ENCODE peak calls at places on chromosomes 4 and X, in eight cellular contexts. One of them, this sample, is unnamed.

GRCh38 chr4:141771889-141772830 is 135.8 kb downstream of the IL15 start:
- DNase-seq in suprapubic skin: no peak
- DNase-seq in upper lobe of left lung: no peak
- DNase-seq in K562: no peak
- DNase-seq in HepG2: no peak
- DNase-seq in SK-N-SH: no peak
- DNase-seq in stomach: no peak
- DNase-seq in sigmoid colon: no peak
- DNase-seq in this sample: no peak

GRCh38 chr4:107600456-107600855 is 119.6 kb downstream of the PAPSS1 start:
- DNase-seq in K562: no peak
- DNase-seq in suprapubic skin: no peak
- DNase-seq in stomach: no peak
- DNase-seq in upper lobe of left lung: no peak
- DNase-seq in SK-N-SH: no peak
- DNase-seq in sigmoid colon: no peak
- DNase-seq in HepG2: no peak
- DNase-seq in this sample: no peak

GRCh38 chr4:147768113-147768512 is 36.2 kb downstream of the ARHGAP10 start:
- DNase-seq in suprapubic skin: no peak
- DNase-seq in upper lobe of left lung: peak
- DNase-seq in stomach: no peak
- DNase-seq in sigmoid colon: no peak
- DNase-seq in HepG2: no peak
- DNase-seq in SK-N-SH: no peak
- DNase-seq in K562: no peak
- DNase-seq in this sample: peak

GRCh38 chr4:17544205-17544604 is 29.2 kb downstream of the CLRN2 start:
- DNase-seq in sigmoid colon: no peak
- DNase-seq in SK-N-SH: no peak
- DNase-seq in stomach: no peak
- DNase-seq in HepG2: peak
- DNase-seq in K562: no peak
- DNase-seq in suprapubic skin: no peak
- DNase-seq in upper lobe of left lung: peak
- DNase-seq in this sample: peak

GRCh38 chr4:65918217-65918616 is 247.9 kb upstream of the EPHA5 start:
- DNase-seq in SK-N-SH: no peak
- DNase-seq in HepG2: no peak
- DNase-seq in upper lobe of left lung: no peak
- DNase-seq in K562: no peak
- DNase-seq in suprapubic skin: no peak
- DNase-seq in sigmoid colon: no peak
- DNase-seq in stomach: no peak
- DNase-seq in this sample: no peak

GRCh38 chr4:113236916-113237315 is 187.5 kb downstream of the ANK2 start:
- DNase-seq in upper lobe of left lung: no peak
- DNase-seq in SK-N-SH: no peak
- DNase-seq in suprapubic skin: no peak
- DNase-seq in HepG2: no peak
- DNase-seq in stomach: no peak
- DNase-seq in K562: no peak
- DNase-seq in sigmoid colon: no peak
- DNase-seq in this sample: no peak

GRCh38 chr4:113052379-113052951 is 3.0 kb downstream of the ANK2 start:
- DNase-seq in suprapubic skin: no peak
- DNase-seq in upper lobe of left lung: no peak
- DNase-seq in HepG2: no peak
- DNase-seq in SK-N-SH: no peak
- DNase-seq in stomach: no peak
- DNase-seq in K562: no peak
- DNase-seq in sigmoid colon: no peak
- DNase-seq in this sample: no peak

GRCh38 chr4:128583753-128584712 is 225.5 kb upstream of the JADE1 start:
- DNase-seq in SK-N-SH: peak
- DNase-seq in upper lobe of left lung: no peak
- DNase-seq in HepG2: no peak
- DNase-seq in sigmoid colon: no peak
- DNase-seq in stomach: peak
- DNase-seq in K562: no peak
- DNase-seq in suprapubic skin: no peak
- DNase-seq in this sample: no peak

GRCh38 chr4:137359691-137360315 is 172.5 kb downstream of the PCDH18 start:
- DNase-seq in suprapubic skin: no peak
- DNase-seq in upper lobe of left lung: no peak
- DNase-seq in sigmoid colon: no peak
- DNase-seq in stomach: no peak
- DNase-seq in HepG2: no peak
- DNase-seq in SK-N-SH: peak
- DNase-seq in K562: no peak
- DNase-seq in this sample: no peak

GRCh38 chr4:125789018-125789417 is 474.3 kb downstream of the FAT4 start:
- DNase-seq in upper lobe of left lung: no peak
- DNase-seq in SK-N-SH: no peak
- DNase-seq in K562: no peak
- DNase-seq in sigmoid colon: no peak
- DNase-seq in HepG2: no peak
- DNase-seq in suprapubic skin: no peak
- DNase-seq in stomach: no peak
- DNase-seq in this sample: no peak

GRCh38 chrX:108396188-108396885 is 41.9 kb downstream of the COL4A6 start:
- DNase-seq in K562: no peak
- DNase-seq in sigmoid colon: no peak
- DNase-seq in stomach: no peak
- DNase-seq in upper lobe of left lung: no peak
- DNase-seq in suprapubic skin: no peak
- DNase-seq in HepG2: peak
- DNase-seq in SK-N-SH: no peak
- DNase-seq in this sample: no peak

GRCh38 chr4:110292994-110293744 is 94.8 kb upstream of the ELOVL6 start:
- DNase-seq in upper lobe of left lung: no peak
- DNase-seq in sigmoid colon: no peak
- DNase-seq in K562: no peak
- DNase-seq in SK-N-SH: no peak
- DNase-seq in stomach: no peak
- DNase-seq in suprapubic skin: no peak
- DNase-seq in HepG2: no peak
- DNase-seq in this sample: no peak

GRCh38 chr4:169225812-169226211 is 44.9 kb downstream of the SH3RF1 start:
- DNase-seq in sigmoid colon: no peak
- DNase-seq in suprapubic skin: no peak
- DNase-seq in HepG2: no peak
- DNase-seq in upper lobe of left lung: no peak
- DNase-seq in SK-N-SH: no peak
- DNase-seq in K562: no peak
- DNase-seq in stomach: no peak
- DNase-seq in this sample: no peak

GRCh38 chr4:108466936-108467902 is 153.2 kb upstream of the RPL34 start:
- DNase-seq in SK-N-SH: no peak
- DNase-seq in HepG2: no peak
- DNase-seq in sigmoid colon: no peak
- DNase-seq in K562: no peak
- DNase-seq in suprapubic skin: no peak
- DNase-seq in stomach: no peak
- DNase-seq in upper lobe of left lung: no peak
- DNase-seq in this sample: no peak

GRCh38 chr4:169398294-169398693 is 127.5 kb upstream of the SH3RF1 start:
- DNase-seq in SK-N-SH: no peak
- DNase-seq in stomach: no peak
- DNase-seq in HepG2: no peak
- DNase-seq in K562: no peak
- DNase-seq in upper lobe of left lung: no peak
- DNase-seq in sigmoid colon: no peak
- DNase-seq in suprapubic skin: no peak
- DNase-seq in this sample: no peak

GRCh38 chr4:165383757-165384156 is 4.9 kb downstream of the CPE start:
- DNase-seq in K562: no peak
- DNase-seq in HepG2: no peak
- DNase-seq in sigmoid colon: no peak
- DNase-seq in upper lobe of left lung: no peak
- DNase-seq in suprapubic skin: no peak
- DNase-seq in stomach: no peak
- DNase-seq in SK-N-SH: no peak
- DNase-seq in this sample: no peak

GRCh38 chr4:127709456-127709855 is 20.7 kb upstream of the SLC25A31 start:
- DNase-seq in sigmoid colon: no peak
- DNase-seq in stomach: no peak
- DNase-seq in upper lobe of left lung: no peak
- DNase-seq in HepG2: no peak
- DNase-seq in K562: no peak
- DNase-seq in SK-N-SH: no peak
- DNase-seq in suprapubic skin: no peak
- DNase-seq in this sample: no peak

GRCh38 chr4:9997881-9998280 is 23.4 kb downstream of the SLC2A9 start:
- DNase-seq in SK-N-SH: no peak
- DNase-seq in K562: no peak
- DNase-seq in HepG2: no peak
- DNase-seq in sigmoid colon: peak
- DNase-seq in stomach: no peak
- DNase-seq in upper lobe of left lung: no peak
- DNase-seq in suprapubic skin: no peak
- DNase-seq in this sample: no peak

GRCh38 chrX:112081781-112082482 is 644 bp downstream of the TRPC5 start:
- DNase-seq in HepG2: no peak
- DNase-seq in suprapubic skin: no peak
- DNase-seq in sigmoid colon: no peak
- DNase-seq in stomach: no peak
- DNase-seq in SK-N-SH: peak
- DNase-seq in K562: no peak
- DNase-seq in upper lobe of left lung: no peak
- DNase-seq in this sample: no peak

DNA sequence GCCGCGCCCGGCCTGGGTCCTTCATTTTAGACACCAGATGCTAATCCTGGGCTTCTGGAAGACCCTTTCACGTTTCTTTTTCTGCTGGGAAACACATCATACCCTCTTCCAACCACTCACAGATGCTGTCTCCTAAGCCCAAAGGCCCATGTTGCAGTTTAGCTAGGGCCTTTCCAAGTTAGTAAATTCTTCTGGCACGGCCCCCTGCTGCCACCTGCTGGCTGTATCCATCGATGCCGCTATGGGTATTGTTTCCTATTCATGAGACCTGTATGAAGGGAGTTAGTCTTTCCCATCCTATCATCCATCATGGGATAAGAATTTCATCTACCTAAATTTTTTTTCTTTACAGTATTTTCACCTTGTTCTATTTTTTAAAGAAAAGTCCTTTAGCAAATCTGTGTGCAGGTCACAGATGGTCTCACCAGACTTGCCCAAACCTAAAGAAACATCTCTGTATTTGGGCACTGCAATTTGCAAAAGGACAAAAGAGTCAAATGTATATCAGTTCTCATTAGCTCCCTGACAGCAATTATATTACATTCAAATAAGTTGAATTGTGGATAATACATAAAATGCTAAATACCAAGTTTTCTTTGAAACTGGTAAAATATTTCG is 37.8 kb upstream of the SLC9A7 start:
- DNase-seq in suprapubic skin: peak
- DNase-seq in upper lobe of left lung: peak
- DNase-seq in sigmoid colon: peak
- DNase-seq in K562: peak
- DNase-seq in stomach: peak
- DNase-seq in SK-N-SH: peak
- DNase-seq in HepG2: peak
- DNase-seq in this sample: peak
- TF ChIP-seq POLR2AphosphoS5 in suprapubic skin: no peak
- TF ChIP-seq POLR2AphosphoS5 in upper lobe of left lung: no peak
- TF ChIP-seq POLR2AphosphoS5 in sigmoid colon: no peak
- TF ChIP-seq POLR2AphosphoS5 in K562: no peak
- TF ChIP-seq POLR2AphosphoS5 in stomach: no peak
- TF ChIP-seq POLR2AphosphoS5 in SK-N-SH: no peak
- TF ChIP-seq POLR2AphosphoS5 in HepG2: no peak
- TF ChIP-seq POLR2AphosphoS5 in this sample: no peak

GRCh38 chrX:22063284-22063683 is 31.2 kb downstream of the PHEX start:
- DNase-seq in sigmoid colon: no peak
- DNase-seq in HepG2: no peak
- DNase-seq in suprapubic skin: no peak
- DNase-seq in upper lobe of left lung: no peak
- DNase-seq in stomach: no peak
- DNase-seq in SK-N-SH: no peak
- DNase-seq in K562: no peak
- DNase-seq in this sample: no peak
- TF ChIP-seq EP300 in sigmoid colon: no peak
- TF ChIP-seq EP300 in HepG2: no peak
- TF ChIP-seq EP300 in suprapubic skin: no peak
- TF ChIP-seq EP300 in upper lobe of left lung: no peak
- TF ChIP-seq EP300 in stomach: no peak
- TF ChIP-seq EP300 in SK-N-SH: no peak
- TF ChIP-seq EP300 in K562: no peak
- TF ChIP-seq EP300 in this sample: no peak

DNA sequence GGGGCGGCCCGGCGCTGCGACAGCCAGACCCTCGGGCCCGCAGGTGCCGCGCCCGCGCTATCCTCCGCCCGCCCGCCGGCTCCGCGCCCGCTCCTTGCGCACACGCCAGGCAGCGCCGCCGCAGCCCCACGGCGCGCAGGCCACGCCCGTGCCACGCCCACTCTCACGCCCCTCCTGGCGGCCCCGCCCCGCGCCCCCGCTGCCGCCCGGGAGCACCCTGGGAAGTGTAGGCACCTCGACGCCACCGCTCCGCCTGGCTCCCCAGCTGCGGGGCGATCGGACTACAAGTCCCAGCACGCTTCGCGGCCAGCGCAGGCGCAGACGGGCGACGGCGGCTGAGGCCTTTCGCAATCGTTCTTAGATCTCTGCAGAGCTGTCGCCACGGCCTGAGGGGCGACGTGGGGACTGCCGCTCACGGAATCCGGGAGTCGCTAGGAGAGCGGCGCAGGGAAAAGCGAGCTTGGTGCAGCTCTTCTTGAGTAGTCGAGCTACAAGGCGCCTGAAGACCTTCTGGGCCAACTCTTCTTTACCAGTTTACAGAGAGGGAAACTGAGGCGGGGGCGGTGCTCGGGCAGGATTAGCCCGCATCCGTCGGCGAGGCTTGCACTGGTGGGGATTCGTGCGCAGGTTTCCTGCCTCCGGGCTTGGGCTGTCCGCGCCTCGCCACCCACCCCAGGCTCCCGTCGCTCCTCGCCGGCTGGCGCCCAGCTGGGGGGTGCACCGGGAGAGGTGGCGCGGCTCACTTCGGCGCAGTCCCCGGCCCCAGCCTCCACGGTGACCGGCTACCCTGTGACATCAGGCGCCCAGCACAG is at the start of gene ABLIM2:
- DNase-seq in K562: peak
- DNase-seq in HepG2: peak
- DNase-seq in upper lobe of left lung: peak
- DNase-seq in stomach: peak
- DNase-seq in sigmoid colon: peak
- DNase-seq in suprapubic skin: peak
- DNase-seq in SK-N-SH: peak
- DNase-seq in this sample: peak
- TF ChIP-seq POLR2AphosphoS5 in K562: no peak
- TF ChIP-seq POLR2AphosphoS5 in HepG2: peak
- TF ChIP-seq POLR2AphosphoS5 in upper lobe of left lung: peak
- TF ChIP-seq POLR2AphosphoS5 in stomach: peak
- TF ChIP-seq POLR2AphosphoS5 in sigmoid colon: peak
- TF ChIP-seq POLR2AphosphoS5 in suprapubic skin: peak
- TF ChIP-seq POLR2AphosphoS5 in SK-N-SH: peak
- TF ChIP-seq POLR2AphosphoS5 in this sample: peak

DNA sequence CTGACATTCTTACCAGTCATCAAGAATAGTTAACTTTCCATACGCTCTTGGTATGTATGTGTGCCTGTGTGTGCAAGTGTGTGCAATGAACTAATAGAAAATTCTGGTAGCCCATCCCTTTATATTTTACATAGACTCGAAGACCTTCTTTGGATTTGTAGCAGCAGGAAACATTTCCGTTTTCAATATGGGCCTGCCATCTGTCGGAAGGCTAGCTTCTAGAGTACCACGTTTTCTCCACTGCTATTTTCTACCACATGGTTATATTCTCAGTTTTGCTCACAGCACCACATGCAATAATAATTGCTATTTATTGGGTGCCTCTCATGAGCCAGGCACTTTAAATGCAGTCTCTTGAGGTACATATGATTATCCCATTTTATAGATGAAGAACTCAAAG is 47.9 kb upstream of the PTCHD1 start:
- DNase-seq in upper lobe of left lung: no peak
- DNase-seq in SK-N-SH: no peak
- DNase-seq in stomach: no peak
- DNase-seq in sigmoid colon: no peak
- DNase-seq in K562: no peak
- DNase-seq in HepG2: no peak
- DNase-seq in suprapubic skin: no peak
- DNase-seq in this sample: no peak
- TF ChIP-seq EP300 in upper lobe of left lung: no peak
- TF ChIP-seq EP300 in SK-N-SH: no peak
- TF ChIP-seq EP300 in stomach: no peak
- TF ChIP-seq EP300 in sigmoid colon: no peak
- TF ChIP-seq EP300 in K562: no peak
- TF ChIP-seq EP300 in HepG2: no peak
- TF ChIP-seq EP300 in suprapubic skin: no peak
- TF ChIP-seq EP300 in this sample: no peak

This sample was measured in transverse colon.